ENCODE peak calls at places on chromosomes 5 and 9, in ten cellular contexts. W is K562, Z is H54, A is HCT116, M is breast epithelium, K is GM12891, Q is transverse colon, J is ovary, X is endothelial cell of umbilical vein, I is erythroblast. T is an unnamed sample.

GRCh38 chr5:66814146-66814991 is 218.2 kb downstream of the MAST4 start:
- DNase-seq in W (peak), I (peak), Q (peak), M (no peak), X (peak), A (peak), J (no peak), K (peak), Z (peak), T (peak)

GRCh38 chr9:124197177-124198095 is 60.3 kb upstream of the NEK6 start:
- DNase-seq in Q (peak), K (no peak), Z (no peak), X (no peak), J (no peak), W (no peak), M (peak), A (no peak), I (no peak), T (no peak)

GRCh38 chr5:11177993-11178711 is 417.1 kb upstream of the DAP start:
- DNase-seq in M (no peak), Z (no peak), W (no peak), X (no peak), J (no peak), I (no peak), Q (no peak), A (no peak), K (no peak), T (no peak)

GRCh38 chr9:28938981-28939380 is 1365.7 kb upstream of the C9orf72 start:
- DNase-seq in Q (no peak), M (no peak), I (no peak), Z (no peak), J (no peak), X (no peak), A (no peak), K (no peak), W (no peak), T (no peak)

GRCh38 chr5:84213212-84213611 is 171.5 kb downstream of the EDIL3 start:
- DNase-seq in Q (no peak), K (no peak), I (no peak), X (no peak), Z (no peak), M (no peak), A (no peak), W (no peak), J (no peak), T (no peak)

GRCh38 chr9:134897584-134898170 is 17.1 kb downstream of the FCN2 start:
- DNase-seq in Q (no peak), K (no peak), J (no peak), X (peak), I (no peak), W (no peak), A (no peak), M (no peak), Z (no peak), T (no peak)

GRCh38 chr9:82022121-82022520 is 33.5 kb downstream of the SPATA31D1 start:
- DNase-seq in Q (no peak), I (no peak), X (no peak), K (no peak), Z (no peak), W (no peak), J (no peak), A (no peak), M (no peak), T (no peak)

GRCh38 chr5:37121027-37121426 is 128.1 kb downstream of the CPLANE1 start:
- DNase-seq in W (no peak), X (no peak), J (no peak), K (no peak), I (no peak), Z (no peak), A (no peak), M (no peak), Q (no peak), T (no peak)

GRCh38 chr9:24045150-24045549 is 219.1 kb upstream of the ELAVL2 start:
- DNase-seq in Q (no peak), K (no peak), W (no peak), M (no peak), Z (no peak), X (no peak), J (no peak), A (no peak), I (no peak), T (no peak)

GRCh38 chr9:133943781-133944745 is 48.1 kb downstream of the VAV2 start:
- DNase-seq in Z (peak), W (no peak), J (no peak), A (no peak), X (no peak), Q (no peak), K (no peak), I (no peak), M (no peak), T (no peak)

GRCh38 chr5:67315082-67315801 is 118.6 kb upstream of the CD180 start:
- DNase-seq in K (no peak), W (no peak), A (no peak), M (no peak), I (no peak), Q (no peak), J (no peak), X (peak), Z (peak), T (peak)

GRCh38 chr9:99056876-99057664 is 47.8 kb upstream of the TGFBR1 start:
- DNase-seq in Q (no peak), I (no peak), K (no peak), W (no peak), J (no peak), X (no peak), M (no peak), Z (no peak), A (no peak), T (no peak)

GRCh38 chr9:23555849-23556248 is 270.2 kb downstream of the ELAVL2 start:
- DNase-seq in W (no peak), A (no peak), X (no peak), J (no peak), M (no peak), Z (no peak), I (no peak), Q (no peak), K (no peak), T (no peak)

GRCh38 chr5:75375414-75375813 is 38.4 kb downstream of the HMGCR start:
- DNase-seq in Q (no peak), X (no peak), A (no peak), I (no peak), M (no peak), Z (no peak), J (no peak), K (no peak), W (no peak), T (no peak)

GRCh38 chr5:34923694-34924461 is 5.5 kb upstream of the DNAJC21 start:
- DNase-seq in W (peak), Z (peak), Q (no peak), K (no peak), X (peak), I (peak), M (no peak), J (no peak), A (peak), T (peak)

GRCh38 chr9:97319380-97319779 is 11.9 kb downstream of the CCDC180 start:
- DNase-seq in A (no peak), Q (no peak), M (no peak), K (no peak), W (no peak), Z (no peak), J (no peak), X (no peak), I (no peak), T (no peak)

GRCh38 chr5:145658435-145658834 is 176.7 kb downstream of the PRELID2 start:
- DNase-seq in K (no peak), W (no peak), X (no peak), J (no peak), Q (no peak), M (no peak), A (no peak), Z (no peak), I (no peak), T (no peak)

GRCh38 chr9:33288828-33289483 is 1.4 kb upstream of the NFX1 start:
- DNase-seq in I (no peak), Z (no peak), Q (peak), M (no peak), W (no peak), A (no peak), X (no peak), J (peak), K (no peak), T (no peak)

GRCh38 chr5:54757541-54757940 is 227.9 kb downstream of the ESM1 start:
- DNase-seq in A (no peak), I (no peak), W (no peak), M (no peak), J (no peak), X (no peak), Q (no peak), K (no peak), Z (no peak), T (no peak)

GRCh38 chr5:45774528-45774927 is 78.3 kb upstream of the HCN1 start:
- DNase-seq in J (no peak), I (no peak), Q (no peak), M (no peak), W (no peak), K (no peak), X (no peak), A (no peak), Z (no peak), T (no peak)

GRCh38 chr9:13718086-13718485 is 438.6 kb upstream of the MPDZ start:
- DNase-seq in M (no peak), W (no peak), Q (no peak), A (no peak), I (no peak), X (no peak), Z (no peak), K (no peak), J (no peak), T (no peak)

GRCh38 chr5:172007153-172007794 is 836 bp upstream of the FBXW11 start:
- DNase-seq in X (no peak), I (peak), Q (no peak), J (no peak), A (no peak), M (no peak), K (no peak), W (no peak), Z (no peak), T (no peak)

GRCh38 chr5:43540746-43541145 is 16.1 kb downstream of the PAIP1 start:
- DNase-seq in A (no peak), W (no peak), X (no peak), Z (no peak), M (no peak), J (no peak), Q (no peak), K (no peak), I (no peak), T (no peak)

GRCh38 chr5:2000591-2000990 is 117.9 kb upstream of the IRX4 start:
- DNase-seq in Q (no peak), K (no peak), I (no peak), M (no peak), A (no peak), Z (no peak), J (no peak), X (no peak), W (no peak), T (no peak)

GRCh38 chr5:59061377-59061776 is 478.5 kb downstream of the RAB3C start:
- DNase-seq in A (no peak), K (no peak), W (no peak), M (no peak), J (no peak), Z (no peak), X (no peak), Q (no peak), I (no peak), T (no peak)

GRCh38 chr9:95508968-95509850 is 7.6 kb downstream of the PTCH1 start:
- DNase-seq in J (peak), K (no peak), Q (peak), A (peak), W (peak), X (peak), M (peak), Z (peak), I (peak), T (peak)

GRCh38 chr9:131585375-131585774 is 40.1 kb downstream of the PRRT1B start:
- DNase-seq in W (no peak), Z (no peak), J (no peak), I (no peak), M (no peak), A (no peak), K (peak), X (no peak), Q (peak), T (no peak)

GRCh38 chr5:135191084-135191826 is 157.2 kb upstream of the PITX1 start:
- DNase-seq in A (peak), M (peak), I (peak), W (peak), Q (peak), K (peak), Z (peak), X (peak), J (peak), T (peak)

GRCh38 chr9:15909297-15909696 is 356.5 kb downstream of the CCDC171 start:
- DNase-seq in I (no peak), A (no peak), X (no peak), Q (no peak), M (no peak), Z (no peak), K (no peak), W (no peak), J (no peak), T (no peak)

GRCh38 chr5:179836225-179837019 is 15.7 kb downstream of the SQSTM1 start:
- DNase-seq in X (no peak), A (no peak), J (no peak), K (no peak), W (no peak), M (no peak), Q (no peak), Z (no peak), I (peak), T (peak)
- TF ChIP-seq POLR2A in X (no peak), A (no peak), J (no peak), K (no peak), W (peak), M (no peak), Q (no peak), Z (no peak), I (no peak), T (no peak)

DNA sequence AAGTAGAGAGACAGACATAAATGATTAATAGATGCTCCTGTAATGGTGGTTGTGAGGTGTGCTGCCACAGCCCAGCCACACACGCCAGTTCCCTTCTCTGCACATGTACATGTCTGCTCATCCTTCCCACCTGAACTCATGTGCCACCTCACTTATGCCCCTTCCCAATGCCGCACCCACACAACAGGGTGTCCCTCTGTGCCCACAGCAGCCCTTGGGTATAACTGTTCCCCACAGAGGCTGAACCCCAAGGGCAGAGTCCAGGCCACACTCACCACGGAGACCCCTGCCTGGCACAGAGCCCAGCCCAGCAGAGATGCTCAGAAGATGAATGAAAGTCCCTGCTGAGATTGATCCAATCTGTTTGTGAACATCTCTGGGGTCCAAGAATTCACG is 29.7 kb downstream of the IRF1 start:
- DNase-seq in I (no peak), M (no peak), A (no peak), K (no peak), X (no peak), Z (no peak), J (no peak), Q (peak), W (no peak), T (no peak)
- TF ChIP-seq POLR2A in I (no peak), M (no peak), A (no peak), K (no peak), X (no peak), Z (no peak), J (no peak), Q (no peak), W (no peak), T (no peak)

DNA sequence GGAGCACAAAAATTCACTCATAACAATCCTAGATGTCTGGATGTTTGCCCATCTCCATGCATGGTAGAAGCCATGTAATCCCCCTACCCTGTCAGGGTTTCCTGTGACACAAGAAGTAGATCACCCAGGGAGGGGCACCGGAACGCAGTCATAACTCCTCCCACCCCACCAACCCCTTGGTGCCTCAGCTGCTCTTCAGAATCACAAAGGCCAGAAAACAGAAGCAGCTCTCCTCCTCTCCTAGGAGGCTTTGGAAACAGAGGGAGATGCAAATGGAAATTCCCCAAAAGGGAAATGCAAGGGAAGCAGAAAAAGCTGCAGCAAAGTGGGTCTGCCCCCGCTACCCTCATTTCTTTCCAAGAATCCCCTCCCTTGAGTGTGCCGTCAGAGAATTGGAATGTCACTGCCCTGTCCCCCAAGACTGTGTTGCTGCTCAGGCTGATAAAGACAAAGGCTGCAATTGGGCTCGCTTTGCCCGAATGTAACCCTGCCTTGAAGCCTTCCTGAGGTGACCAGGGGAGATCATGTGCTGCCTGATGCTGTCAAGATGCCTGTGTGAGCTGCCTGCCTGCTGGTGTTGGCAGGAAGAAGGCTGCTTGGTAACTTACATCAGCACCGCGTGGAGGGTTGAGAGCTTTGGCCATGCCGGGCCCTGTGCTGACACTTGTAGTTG is 65.5 kb upstream of the ABCA1 start:
- DNase-seq in K (no peak), M (peak), Q (peak), I (peak), A (no peak), X (peak), W (no peak), J (no peak), Z (peak), T (peak)
- TF ChIP-seq POLR2A in K (no peak), M (no peak), Q (no peak), I (peak), A (no peak), X (no peak), W (no peak), J (no peak), Z (no peak), T (no peak)

DNA sequence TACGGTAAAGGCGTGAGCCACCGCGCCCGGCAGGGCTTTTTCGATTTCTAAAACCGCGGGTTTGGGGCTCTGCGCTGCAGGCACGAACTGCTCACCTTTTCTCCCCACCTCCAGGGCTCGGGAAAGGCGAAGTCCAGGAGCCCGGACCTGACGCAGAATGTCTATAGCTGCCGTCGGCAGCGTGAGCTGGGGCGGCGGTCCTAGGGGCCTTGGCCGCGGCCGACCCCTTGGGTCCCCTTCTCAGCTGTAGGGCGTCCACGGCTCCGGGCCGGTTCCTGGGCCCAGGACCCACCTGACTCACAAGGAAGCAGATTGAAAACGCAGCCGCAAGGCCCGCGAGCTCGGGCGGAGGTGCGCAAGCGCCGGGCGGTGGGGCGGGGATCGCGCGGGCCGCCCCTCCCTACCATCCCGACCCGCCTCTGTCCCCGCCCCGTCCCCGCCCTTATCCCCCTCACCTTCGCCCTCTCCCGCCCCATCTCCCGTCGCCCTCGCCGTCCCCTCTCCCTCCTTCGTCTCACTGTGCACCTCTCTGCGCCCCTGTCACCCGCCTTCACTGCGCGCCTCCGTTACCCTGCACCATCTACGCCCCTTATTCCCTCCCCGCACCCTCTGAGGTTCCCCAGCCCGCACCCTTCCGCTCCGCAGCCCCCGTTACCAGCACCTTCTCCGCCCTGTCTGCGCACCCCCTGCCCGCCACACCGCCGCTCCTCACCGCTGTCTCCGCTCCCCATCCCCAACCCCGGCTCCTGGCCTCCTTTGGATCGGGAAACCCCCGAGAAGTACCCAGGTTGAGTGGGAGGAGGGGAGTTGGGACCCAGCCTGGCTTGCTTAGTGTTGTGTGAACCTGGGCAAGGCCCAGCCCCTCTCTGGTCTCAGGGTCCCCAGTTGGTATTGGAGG is at the start of gene HDHD3:
- DNase-seq in X (peak), Q (peak), W (peak), M (peak), I (peak), K (peak), Z (peak), A (peak), J (peak), T (peak)
- TF ChIP-seq POLR2A in X (peak), Q (peak), W (peak), M (peak), I (peak), K (peak), Z (peak), A (peak), J (peak), T (peak)

GRCh38 chr5:149409268-149409948 is 30.3 kb upstream of the IL17B start:
- DNase-seq in K (no peak), X (no peak), M (no peak), A (no peak), Q (no peak), Z (no peak), I (no peak), J (peak), W (no peak), T (peak)
- TF ChIP-seq POLR2A in K (no peak), X (no peak), M (no peak), A (no peak), Q (peak), Z (no peak), I (no peak), J (no peak), W (no peak), T (no peak)

GRCh38 chr9:113609562-113610318 is 146.2 kb downstream of the RGS3 start:
- DNase-seq in X (peak), I (no peak), M (peak), Z (no peak), W (no peak), K (no peak), Q (peak), J (peak), A (no peak), T (peak)
- TF ChIP-seq POLR2A in X (no peak), I (no peak), M (no peak), Z (no peak), W (no peak), K (no peak), Q (no peak), J (no peak), A (no peak), T (no peak)

GRCh38 chr5:132437604-132438275 is 52.8 kb downstream of the IRF1 start:
- DNase-seq in W (peak), M (no peak), Q (peak), X (peak), I (peak), A (no peak), Z (no peak), J (peak), K (peak), T (peak)
- TF ChIP-seq POLR2A in W (no peak), M (no peak), Q (no peak), X (no peak), I (no peak), A (no peak), Z (no peak), J (no peak), K (no peak), T (no peak)

GRCh38 chr9:94166237-94167054 is 82.2 kb downstream of the PTPDC1 start:
- DNase-seq in I (peak), Z (peak), K (peak), Q (peak), M (peak), A (peak), W (peak), X (peak), J (peak), T (peak)
- TF ChIP-seq POLR2A in I (peak), Z (peak), K (peak), Q (peak), M (peak), A (peak), W (peak), X (peak), J (peak), T (peak)

T was measured in adrenal gland.